ENCODE peak calls at places on chromosomes 13 and 19, in five cellular contexts. Q is transverse colon, L is stomach, G is SK-N-SH, O is suprapubic skin. C is an unnamed sample.

GRCh38 chr13:97946951-97947588 is 6.4 kb upstream of the IPO5 start:
- DNase-seq in Q (no peak), L (no peak), G (no peak), O (no peak), C (no peak)

GRCh38 chr13:48412881-48413351 is at the start of gene LPAR6:
- DNase-seq in Q (no peak), L (no peak), G (no peak), O (no peak), C (no peak)

GRCh38 chr19:9945319-9945966 is 9.1 kb upstream of the OLFM2 start:
- DNase-seq in Q (peak), L (peak), G (peak), O (peak), C (peak)

GRCh38 chr13:33322474-33322827 is 36.9 kb upstream of the STARD13 start:
- DNase-seq in Q (peak), L (no peak), G (no peak), O (no peak), C (no peak)

GRCh38 chr13:39306639-39307589 is 268.7 kb downstream of the NHLRC3 start:
- DNase-seq in Q (no peak), L (no peak), G (no peak), O (no peak), C (no peak)

GRCh38 chr13:25581351-25581750 is 209.6 kb downstream of the ATP8A2 start:
- DNase-seq in Q (no peak), L (no peak), G (no peak), O (no peak), C (no peak)

GRCh38 chr19:16376649-16377048 is 52.0 kb downstream of the KLF2 start:
- DNase-seq in Q (no peak), L (no peak), G (peak), O (no peak), C (peak)

GRCh38 chr13:106471957-106472543 is 63.4 kb downstream of the EFNB2 start:
- DNase-seq in Q (peak), L (peak), G (peak), O (no peak), C (no peak)

GRCh38 chr13:77565635-77566034 is 30.1 kb downstream of the SCEL start:
- DNase-seq in Q (no peak), L (no peak), G (peak), O (no peak), C (no peak)

GRCh38 chr13:80339841-80340642 is 884 bp downstream of the SPRY2 start:
- DNase-seq in Q (peak), L (peak), G (peak), O (peak), C (peak)

GRCh38 chr13:71754407-71754974 is 112.5 kb downstream of the DACH1 start:
- DNase-seq in Q (no peak), L (no peak), G (no peak), O (no peak), C (no peak)

GRCh38 chr19:36604656-36605100 is 435 bp upstream of the ZNF382 start:
- DNase-seq in Q (peak), L (peak), G (peak), O (peak), C (peak)

GRCh38 chr13:47408546-47409319 is 511.9 kb upstream of the HTR2A start:
- DNase-seq in Q (no peak), L (no peak), G (no peak), O (no peak), C (no peak)

DNA sequence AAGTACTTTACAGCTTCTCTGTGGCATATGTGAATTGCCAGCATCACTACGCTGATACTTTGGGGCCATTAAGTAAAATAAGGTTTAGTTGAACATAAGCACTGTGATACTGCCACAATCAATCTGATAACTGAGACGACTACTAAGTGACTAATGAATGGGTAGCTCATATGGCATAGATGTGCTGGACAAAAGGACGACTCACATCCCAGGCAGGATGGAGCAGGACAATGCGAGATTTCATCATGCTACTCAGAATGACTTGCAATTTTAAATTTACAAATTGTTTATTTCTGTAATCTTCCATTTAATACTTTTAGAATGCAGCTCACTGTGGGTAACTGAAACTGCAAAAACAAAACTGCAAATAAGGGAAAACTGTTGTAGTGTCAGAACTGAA is 13.6 kb downstream of the CCDC122 start:
- DNase-seq in Q (no peak), L (no peak), G (no peak), O (no peak), C (no peak)
- H3K27ac ChIP-seq in Q (no peak), L (no peak), G (peak), O (no peak), C (no peak)

GRCh38 chr19:47495478-47496372 is 11.7 kb upstream of the KPTN start:
- DNase-seq in Q (no peak), L (no peak), G (no peak), O (no peak), C (no peak)
- TF ChIP-seq EP300 in Q (no peak), L (no peak), G (no peak), O (no peak), C (no peak)

DNA sequence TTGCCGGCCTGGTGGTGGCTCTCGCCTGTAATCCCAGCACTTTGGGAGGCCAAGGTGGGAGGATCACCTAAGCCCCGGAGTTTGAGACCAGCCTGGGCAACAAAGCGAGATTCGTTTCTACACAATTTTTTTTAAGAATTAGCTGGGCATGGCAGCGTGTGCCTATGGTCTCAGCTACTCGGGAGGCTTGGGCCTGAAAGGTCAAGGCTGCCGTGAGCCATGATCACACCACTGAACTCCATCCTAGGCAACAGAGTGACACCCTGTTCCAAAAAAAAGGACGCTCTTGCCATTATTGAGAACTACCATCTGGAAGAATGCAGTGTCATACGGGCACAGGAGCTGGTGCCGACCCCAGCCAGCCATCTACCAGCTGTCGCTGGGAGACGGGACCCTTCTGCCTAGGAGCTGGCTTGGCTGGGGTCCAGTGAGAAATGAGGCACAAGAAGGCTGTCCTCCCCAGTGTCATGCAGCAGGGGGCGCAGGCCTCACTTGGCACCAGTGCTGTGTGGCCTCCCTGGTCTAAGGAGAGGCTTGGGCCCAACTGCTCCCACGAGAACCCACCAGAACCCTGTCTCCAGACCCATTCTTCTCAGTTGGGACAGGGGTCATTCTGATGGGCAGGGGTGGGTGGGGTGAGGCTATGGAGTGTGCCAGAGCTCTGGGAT is 12.2 kb upstream of the RELB start:
- DNase-seq in Q (peak), L (peak), G (peak), O (peak), C (peak)
- TF ChIP-seq POLR2AphosphoS5 in Q (no peak), L (no peak), G (no peak), O (no peak), C (no peak)

GRCh38 chr13:113448885-113449692 is 4.2 kb downstream of the ADPRHL1 start:
- DNase-seq in Q (peak), L (peak), G (no peak), O (no peak), C (peak)
- H3K27ac ChIP-seq in Q (peak), L (peak), G (no peak), O (peak), C (peak)

GRCh38 chr13:51113186-51113881 is 2.3 kb upstream of the C13orf42 start:
- DNase-seq in Q (no peak), L (no peak), G (no peak), O (no peak), C (no peak)
- TF ChIP-seq EP300 in Q (no peak), L (no peak), G (no peak), O (no peak), C (no peak)

DNA sequence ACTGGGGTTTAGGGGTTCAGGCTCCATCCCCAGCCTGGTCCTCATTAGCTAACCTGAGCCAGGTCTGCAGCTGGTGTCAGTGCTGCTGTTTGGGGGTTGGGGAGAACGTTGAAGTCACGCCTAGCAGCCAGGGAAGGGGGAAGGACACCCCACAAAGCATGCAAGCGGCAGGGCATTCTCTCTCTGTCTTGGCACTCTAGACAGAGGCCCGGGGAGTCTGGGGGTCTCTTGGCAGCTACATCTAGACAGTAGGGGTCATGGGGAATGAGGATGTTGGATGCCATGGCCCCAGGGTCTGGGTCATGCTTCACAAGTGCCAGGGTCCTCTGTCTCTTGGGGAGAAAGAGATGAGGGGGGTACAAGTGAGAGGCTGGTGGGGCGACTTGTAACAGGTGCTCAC is 2.6 kb downstream of the ERICH4 start:
- DNase-seq in Q (no peak), L (no peak), G (no peak), O (no peak), C (no peak)
- TF ChIP-seq POLR2AphosphoS5 in Q (no peak), L (no peak), G (no peak), O (no peak), C (no peak)

DNA sequence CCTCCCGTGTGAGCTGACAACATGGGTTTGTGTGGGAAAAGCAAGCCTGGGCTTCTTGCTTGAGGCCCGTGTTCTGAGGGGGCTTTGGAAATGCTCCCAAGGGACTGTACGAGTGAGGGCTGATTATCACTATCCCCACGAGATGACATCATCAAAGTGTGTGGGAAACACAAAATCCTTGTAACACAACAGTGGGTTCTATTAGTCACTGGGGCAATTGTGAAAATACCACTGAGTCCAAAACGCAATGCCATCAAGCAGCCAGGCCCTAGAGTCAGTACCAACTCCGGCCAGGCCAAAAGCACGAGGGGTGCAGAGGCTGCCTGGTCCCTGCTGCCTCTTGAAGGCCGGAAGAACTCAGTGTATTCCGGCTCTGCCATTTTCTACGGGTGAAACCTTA is 29.6 kb downstream of the CAPS start:
- DNase-seq in Q (no peak), L (no peak), G (no peak), O (no peak), C (no peak)
- H3K27ac ChIP-seq in Q (peak), L (peak), G (no peak), O (no peak), C (no peak)

DNA sequence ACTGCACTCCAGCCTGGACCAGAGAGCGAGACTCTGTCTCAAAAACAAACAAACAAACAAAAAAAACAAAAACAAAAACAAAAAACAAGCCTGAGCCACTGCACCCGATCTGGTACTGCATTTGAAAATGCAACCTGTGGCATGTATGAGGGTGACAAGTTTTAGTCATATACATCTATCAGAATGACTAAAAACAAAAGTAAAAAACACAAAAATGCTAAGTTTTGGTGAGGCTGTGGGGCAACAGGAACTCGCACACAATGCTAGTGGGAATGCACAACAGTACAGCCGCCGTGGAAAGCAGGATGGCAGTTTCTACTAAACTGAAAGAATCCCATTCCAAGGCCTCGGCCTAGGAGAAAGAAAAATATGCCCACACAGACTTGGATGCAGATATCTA is 7.8 kb downstream of the EBPL start:
- DNase-seq in Q (no peak), L (no peak), G (no peak), O (no peak), C (no peak)
- TF ChIP-seq EP300 in Q (no peak), L (no peak), G (no peak), O (no peak), C (no peak)

DNA sequence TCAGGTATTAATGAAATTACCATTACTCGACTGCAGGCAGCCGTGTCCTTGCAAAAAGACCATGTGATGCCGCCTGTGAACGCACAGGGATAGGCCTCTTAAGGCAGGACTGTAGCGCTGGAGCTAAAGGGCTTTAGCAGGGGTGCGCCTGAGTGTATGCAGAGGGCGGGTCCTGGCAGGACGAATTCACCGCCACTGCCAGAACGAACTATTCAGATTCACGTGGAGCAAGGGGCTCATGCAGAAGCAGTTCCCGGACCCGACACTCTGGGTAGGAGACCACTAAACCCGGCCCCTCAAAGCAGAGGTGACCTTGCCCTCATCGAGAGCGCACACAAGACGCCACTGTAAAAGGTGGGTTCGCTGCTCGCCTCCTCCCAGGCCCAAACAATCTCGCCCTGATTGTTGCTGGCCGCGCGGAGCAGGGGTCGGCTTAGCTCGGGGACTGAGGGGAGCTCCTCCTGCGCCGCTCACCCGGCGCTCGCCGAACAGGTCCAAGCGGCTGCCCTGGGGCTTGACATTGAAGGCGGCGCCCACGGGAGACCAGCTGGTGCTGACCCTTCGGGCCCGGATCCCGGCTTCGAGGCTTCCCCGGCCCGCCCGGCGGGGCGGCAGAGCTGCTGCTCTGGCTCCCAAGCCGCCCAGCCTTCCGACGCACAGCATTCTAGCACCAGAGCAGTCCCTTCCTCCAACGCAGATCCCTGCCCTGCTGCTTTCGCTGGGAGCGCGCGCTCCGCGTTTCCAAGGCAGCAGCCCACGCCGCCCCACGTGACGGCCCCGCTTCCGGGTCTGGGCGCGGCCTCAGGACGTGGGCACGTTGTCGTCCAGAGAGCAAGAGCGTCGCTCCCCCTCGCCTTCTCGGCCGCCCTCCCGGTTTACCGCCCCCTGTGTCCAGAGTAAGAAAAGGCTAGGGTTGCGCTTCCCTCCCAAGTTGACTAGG is at the start of gene MIPEP:
- DNase-seq in Q (peak), L (peak), G (peak), O (peak), C (peak)
- TF ChIP-seq POLR2AphosphoS5 in Q (peak), L (peak), G (peak), O (peak), C (peak)

DNA sequence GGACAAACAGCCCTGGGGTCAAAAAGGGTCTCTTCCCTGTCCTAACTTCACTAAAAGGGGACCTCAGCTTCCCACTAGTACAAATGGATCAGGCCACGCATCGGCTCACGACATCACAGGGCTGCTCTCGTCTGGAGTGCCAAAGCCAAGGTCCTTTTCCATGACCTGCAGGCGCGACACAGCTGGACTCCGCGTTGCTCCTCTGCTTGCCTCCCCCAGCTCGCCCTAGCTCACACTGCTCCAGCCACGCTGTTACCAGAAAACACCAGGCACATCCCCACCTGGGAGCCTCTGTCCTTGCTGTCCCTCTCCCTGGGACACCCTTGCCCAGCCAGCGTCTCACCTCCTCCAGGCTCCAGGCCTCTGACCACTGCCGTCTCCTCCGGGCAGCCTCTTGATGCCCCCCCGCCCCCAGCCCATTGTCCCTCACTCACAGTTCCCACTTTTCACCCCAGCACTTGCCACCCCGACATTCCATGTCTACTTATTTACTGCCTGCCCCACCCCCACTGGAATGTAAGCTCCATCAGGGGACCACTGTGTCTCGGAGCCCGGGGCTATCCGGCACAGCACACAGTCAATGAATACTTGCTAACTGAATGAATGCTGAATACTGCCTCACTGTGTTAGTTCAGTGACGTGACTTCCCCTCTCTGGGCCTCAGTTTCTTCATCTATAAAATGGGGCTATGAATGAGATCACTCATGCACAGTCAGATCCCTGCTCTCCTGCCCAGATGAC is 20.7 kb downstream of the AKT2 start:
- DNase-seq in Q (no peak), L (no peak), G (no peak), O (no peak), C (no peak)
- H3K27ac ChIP-seq in Q (no peak), L (no peak), G (no peak), O (no peak), C (no peak)

C was measured in upper lobe of left lung.